ENCODE peak calls at places on chromosomes 12 and 14, in six cellular contexts. V is gastrocnemius medialis, M is A549, T is IMR-90, S is body of pancreas, R is breast epithelium. J is an unnamed sample.

GRCh38 chr14:37515761-37516160 is 79.3 kb downstream of the FOXA1 start:
- DNase-seq in V (no peak), M (no peak), S (no peak), T (no peak), R (no peak), J (no peak)

GRCh38 chr14:39050389-39050788 is 52.6 kb downstream of the SEC23A start:
- DNase-seq in V (no peak), T (peak), R (no peak), S (no peak), M (no peak), J (no peak)

GRCh38 chr14:81927069-81927468 is 393.4 kb upstream of the SEL1L start:
- DNase-seq in R (no peak), M (no peak), T (no peak), S (no peak), V (no peak), J (no peak)

GRCh38 chr14:102394717-102395378 is 32.1 kb downstream of the TECPR2 start:
- DNase-seq in S (no peak), R (no peak), V (no peak), M (no peak), T (no peak), J (no peak)

GRCh38 chr14:80364274-80364673 is 153.0 kb upstream of the DIO2 start:
- DNase-seq in M (peak), S (no peak), R (no peak), T (peak), V (no peak), J (no peak)

GRCh38 chr14:100683578-100683977 is 43.1 kb upstream of the DLK1 start:
- DNase-seq in R (no peak), M (no peak), S (no peak), T (no peak), V (no peak), J (no peak)

GRCh38 chr12:88306471-88307069 is 164.5 kb downstream of the TMTC3 start:
- DNase-seq in R (no peak), T (no peak), S (no peak), V (no peak), M (no peak), J (no peak)

GRCh38 chr12:96258451-96258933 is 64.3 kb downstream of the ELK3 start:
- DNase-seq in S (peak), T (peak), M (no peak), R (no peak), V (no peak), J (peak)

GRCh38 chr12:54631988-54632728 is 2.5 kb downstream of the LACRT start:
- DNase-seq in S (peak), V (no peak), T (no peak), M (no peak), R (no peak), J (no peak)

GRCh38 chr12:83084516-83085234 is 398.0 kb downstream of the TMTC2 start:
- DNase-seq in S (no peak), R (no peak), T (no peak), M (no peak), V (no peak), J (no peak)

GRCh38 chr14:61280526-61281185 is 482 bp downstream of the TMEM30B start:
- DNase-seq in R (peak), S (peak), T (peak), M (peak), V (peak), J (peak)

GRCh38 chr14:95322646-95323045 is 2.9 kb upstream of the CLMN start:
- DNase-seq in M (no peak), V (no peak), S (no peak), T (no peak), R (no peak), J (no peak)

GRCh38 chr12:46370380-46370734 is 2.2 kb downstream of the SLC38A2 start:
- DNase-seq in V (no peak), T (no peak), S (no peak), M (no peak), R (no peak), J (no peak)

GRCh38 chr14:99325591-99325990 is 53.6 kb upstream of the BCL11B start:
- DNase-seq in T (no peak), S (no peak), V (no peak), M (no peak), R (no peak), J (no peak)

GRCh38 chr12:78584695-78585094 is 279.9 kb upstream of the SYT1 start:
- DNase-seq in S (no peak), R (no peak), M (no peak), T (peak), V (no peak), J (no peak)

GRCh38 chr14:49303952-49304516 is 282.1 kb downstream of the RPS29 start:
- DNase-seq in M (no peak), V (no peak), S (peak), R (no peak), T (peak), J (no peak)

GRCh38 chr12:9381619-9382018 is 173.4 kb upstream of the PZP start:
- DNase-seq in M (no peak), V (no peak), S (no peak), T (no peak), R (no peak), J (no peak)

GRCh38 chr12:100279612-100280244 is 12.8 kb downstream of the SCYL2 start:
- DNase-seq in R (no peak), T (no peak), V (no peak), M (no peak), S (no peak), J (no peak)

GRCh38 chr14:51873221-51873893 is 12.9 kb downstream of the GNG2 start:
- DNase-seq in T (peak), M (peak), R (no peak), V (no peak), S (no peak), J (no peak)

GRCh38 chr12:65895759-65896656 is 71.7 kb downstream of the HMGA2 start:
- DNase-seq in T (no peak), M (no peak), V (no peak), R (no peak), S (no peak), J (no peak)

GRCh38 chr12:12726543-12727093 is 9.4 kb downstream of the CDKN1B start:
- DNase-seq in M (peak), T (peak), R (no peak), V (no peak), S (no peak), J (no peak)

GRCh38 chr14:51304956-51305355 is 64.9 kb downstream of the TMX1 start:
- DNase-seq in T (peak), V (no peak), S (no peak), R (no peak), M (peak), J (no peak)

GRCh38 chr12:2172040-2172439 is 119.3 kb downstream of the CACNA1C start:
- DNase-seq in R (no peak), T (no peak), S (peak), V (no peak), M (no peak), J (no peak)

GRCh38 chr12:47079894-47080724 is at the start of gene AMIGO2:
- DNase-seq in V (no peak), M (peak), R (no peak), S (peak), T (peak), J (peak)

GRCh38 chr12:42385341-42385841 is 59.4 kb downstream of the PPHLN1 start:
- DNase-seq in M (no peak), R (no peak), S (peak), V (no peak), T (no peak), J (no peak)

GRCh38 chr12:51785906-51786305 is 62.6 kb downstream of the FIGNL2 start:
- DNase-seq in V (no peak), T (no peak), S (no peak), M (no peak), R (no peak), J (no peak)

GRCh38 chr14:26808407-26808806 is 210.6 kb upstream of the NOVA1 start:
- DNase-seq in V (no peak), R (no peak), S (no peak), M (no peak), T (no peak), J (no peak)

GRCh38 chr14:21039059-21039422 is 3.1 kb upstream of the RNASE7 start:
- DNase-seq in V (peak), T (peak), M (no peak), S (peak), R (peak), J (peak)

GRCh38 chr12:79058342-79058741 is 193.8 kb downstream of the SYT1 start:
- DNase-seq in S (no peak), R (no peak), V (no peak), T (peak), M (peak), J (no peak)

GRCh38 chr14:50520947-50521815 is 11.2 kb downstream of the MAP4K5 start:
- DNase-seq in R (no peak), V (no peak), T (peak), M (peak), S (peak), J (no peak)

GRCh38 chr12:127588224-127588623 is 678.7 kb upstream of the TMEM132C start:
- DNase-seq in T (peak), S (no peak), V (no peak), M (no peak), R (no peak), J (no peak)

GRCh38 chr12:120118710-120119097 is 2.2 kb upstream of the RAB35 start:
- DNase-seq in M (no peak), S (no peak), R (no peak), V (no peak), T (peak), J (no peak)

GRCh38 chr12:28872654-28873268 is 276.3 kb upstream of the FAR2 start:
- DNase-seq in M (peak), R (no peak), S (peak), V (no peak), T (peak), J (peak)

DNA sequence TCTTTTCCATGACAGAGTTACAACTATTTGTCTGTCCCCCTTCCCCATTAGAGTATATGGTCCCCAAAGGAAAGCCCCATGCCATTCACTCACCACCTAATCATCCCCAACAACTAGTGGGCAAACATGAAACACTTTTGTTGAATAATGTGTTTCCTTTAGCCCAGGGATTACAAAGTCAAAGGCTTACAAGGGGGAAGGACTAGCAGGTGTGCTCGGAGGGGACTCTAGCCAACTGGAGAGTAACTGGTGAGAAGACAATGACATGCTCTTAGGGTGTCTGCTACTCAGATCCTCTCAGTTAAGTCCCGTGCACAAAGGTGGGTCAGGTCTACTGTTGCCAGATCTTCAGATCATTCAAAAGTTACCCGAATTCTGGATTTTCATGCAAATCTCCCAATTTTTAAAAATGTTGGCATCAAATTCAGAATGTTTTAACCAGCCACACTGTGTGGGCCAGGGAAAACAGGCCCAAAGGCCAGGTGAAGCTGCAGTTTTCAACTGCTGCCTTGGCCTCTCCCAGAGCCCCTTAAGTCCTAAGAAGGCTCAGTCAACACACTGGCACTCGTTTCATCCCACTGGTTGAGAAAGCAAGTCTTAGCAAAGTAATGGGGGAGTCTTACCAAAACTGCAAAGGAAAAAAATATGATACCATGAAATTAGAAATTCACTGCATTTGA is 29.7 kb downstream of the NUDT4 start:
- DNase-seq in S (no peak), V (no peak), R (no peak), T (no peak), M (no peak), J (no peak)
- TF ChIP-seq POLR2A in S (no peak), V (no peak), R (no peak), T (no peak), M (no peak), J (no peak)

DNA sequence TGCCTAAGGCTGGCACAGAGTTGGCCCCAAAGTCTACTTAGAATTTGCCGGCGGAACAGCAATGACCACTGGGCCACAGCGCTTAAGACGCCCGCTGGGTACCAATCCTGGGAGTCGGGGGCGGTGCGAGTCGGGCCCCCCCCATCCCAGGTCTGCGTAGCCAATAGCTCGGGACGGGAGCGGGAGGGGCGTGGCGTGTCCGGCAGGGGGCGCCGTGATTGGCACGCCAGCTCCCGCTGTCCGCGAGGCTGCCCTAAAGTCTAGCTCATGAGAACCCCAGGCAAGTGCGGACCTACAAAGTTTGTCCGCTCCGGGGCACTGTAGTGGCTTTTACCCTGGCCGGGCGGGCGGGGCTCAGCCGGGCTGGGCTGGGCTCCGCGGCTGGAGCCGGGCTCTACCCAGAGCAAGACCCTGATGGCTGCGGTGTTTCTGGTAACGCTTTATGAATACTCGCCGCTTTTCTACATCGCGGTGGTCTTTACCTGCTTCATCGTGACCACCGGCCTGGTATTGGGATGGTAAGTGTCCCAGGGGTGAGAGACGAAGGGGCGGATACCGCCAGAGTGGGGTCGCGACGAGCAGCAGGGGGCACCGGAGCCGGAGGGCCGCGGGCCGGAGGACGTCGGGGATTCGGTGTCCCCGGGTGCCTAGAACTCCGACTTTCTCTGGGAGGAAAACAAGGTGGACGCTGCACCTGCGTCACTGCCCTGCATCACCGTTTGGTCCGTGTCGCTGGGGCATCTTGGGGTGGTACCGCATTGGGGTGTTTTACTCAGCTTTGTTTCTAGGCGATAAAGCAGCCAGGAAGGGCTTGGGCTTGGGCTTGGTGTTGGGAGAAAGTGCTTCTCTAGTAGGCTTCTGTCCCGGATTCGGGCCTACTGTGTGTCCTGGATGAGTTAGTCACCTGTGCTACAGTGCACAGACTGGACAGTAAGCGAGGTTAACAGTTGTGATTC is at the start of gene CGRRF1:
- DNase-seq in T (peak), M (peak), R (peak), V (peak), S (peak), J (peak)
- TF ChIP-seq POLR2A in T (peak), M (peak), R (peak), V (peak), S (peak), J (peak)

DNA sequence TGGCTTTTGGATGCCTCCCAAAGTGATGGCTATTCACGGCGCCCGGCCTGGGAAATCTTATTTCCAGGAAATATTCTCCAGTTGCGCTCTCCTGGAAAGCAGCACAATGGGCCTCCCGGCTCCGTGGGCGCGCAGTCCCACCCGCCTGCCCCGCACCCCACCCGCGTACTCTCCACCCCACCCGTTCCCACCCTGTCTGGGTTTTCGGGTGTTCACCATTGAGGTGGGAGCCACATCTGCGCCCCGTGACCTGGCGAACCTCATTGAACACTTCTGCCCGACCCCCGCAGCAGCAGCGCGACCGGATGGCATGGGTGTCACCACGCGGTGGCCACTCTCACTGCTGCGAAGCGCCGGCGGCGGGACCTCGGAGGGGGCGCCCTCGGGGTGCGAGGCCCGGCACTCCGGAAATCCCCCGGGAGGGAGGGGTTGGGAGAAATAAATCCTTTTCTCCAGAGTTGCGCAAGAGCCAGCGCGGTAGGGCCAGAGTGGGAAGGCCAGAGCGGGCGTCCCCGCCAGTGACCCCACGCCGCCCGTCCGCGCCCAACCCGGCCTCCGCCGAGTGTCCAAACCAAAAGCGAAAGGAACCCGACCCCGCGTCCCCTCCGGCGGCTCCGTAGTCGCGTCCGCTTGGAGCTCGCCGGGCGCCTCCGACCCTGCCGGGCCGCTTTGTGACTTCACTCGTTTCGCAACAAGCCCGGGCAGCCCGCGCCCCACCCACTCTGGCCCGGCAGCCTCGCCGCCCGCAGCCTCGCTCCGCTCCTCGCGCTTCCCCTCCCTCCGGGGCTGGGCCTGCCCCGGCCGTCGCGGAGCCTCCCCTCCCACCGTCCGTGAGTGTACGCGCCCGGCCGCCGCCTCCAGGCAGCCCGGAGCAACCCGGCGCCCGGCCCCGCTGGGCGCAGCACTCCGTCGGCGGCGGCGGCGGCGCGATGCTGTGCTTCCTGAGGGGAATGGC is at the start of gene DRAM1:
- DNase-seq in R (peak), V (peak), T (peak), M (peak), S (peak), J (peak)
- TF ChIP-seq POLR2A in R (peak), V (peak), T (peak), M (peak), S (peak), J (peak)

GRCh38 chr12:75747572-75747995 is 236.2 kb upstream of the KRR1 start:
- DNase-seq in R (no peak), T (peak), S (no peak), V (no peak), M (no peak), J (no peak)

GRCh38 chr12:75739916-75740315 is 228.5 kb upstream of the KRR1 start:
- DNase-seq in S (no peak), T (no peak), M (no peak), V (no peak), R (no peak), J (no peak)

GRCh38 chr12:75744607-75745256 is 233.3 kb upstream of the KRR1 start:
- DNase-seq in S (no peak), V (no peak), R (no peak), M (no peak), T (no peak), J (no peak)
- TF ChIP-seq POLR2A in S (no peak), V (no peak), R (no peak), M (no peak), T (no peak), J (no peak)

J was measured in uterus.